ENCODE peak calls at places on chromosomes 4 and X, in six cellular contexts. W is K562, G is GM12878, M is HCT116, Q is HepG2, K is H1. B is an unnamed sample.

GRCh38 chrX:20523626-20524312 is 257.1 kb upstream of the RPS6KA3 start:
- DNase-seq in G (no peak), Q (no peak), W (no peak), K (no peak), M (no peak), B (no peak)

GRCh38 chrX:97446298-97446882 is 562.7 kb downstream of the RPA4 start:
- DNase-seq in M (no peak), G (no peak), Q (no peak), K (no peak), W (no peak), B (no peak)

GRCh38 chr4:1381181-1381621 is 25.0 kb downstream of the NKX1-1 start:
- DNase-seq in W (no peak), G (no peak), K (no peak), Q (no peak), M (no peak), B (no peak)

GRCh38 chrX:63506320-63506719 is 155.2 kb upstream of the SPIN4 start:
- DNase-seq in G (no peak), M (peak), Q (peak), K (no peak), W (peak), B (peak)

GRCh38 chrX:40570346-40571093 is 10.2 kb upstream of the ATP6AP2 start:
- DNase-seq in W (no peak), M (no peak), K (no peak), G (peak), Q (no peak), B (no peak)

GRCh38 chrX:65813245-65813644 is 145.8 kb downstream of the MSN start:
- DNase-seq in Q (no peak), W (no peak), M (no peak), K (no peak), G (no peak), B (no peak)

GRCh38 chr4:12679217-12679616 is 804.9 kb downstream of the RAB28 start:
- DNase-seq in M (peak), K (no peak), Q (peak), W (no peak), G (no peak), B (no peak)

GRCh38 chr4:76658231-76659102 is 223.4 kb downstream of the SHROOM3 start:
- DNase-seq in G (no peak), M (no peak), W (no peak), Q (no peak), K (no peak), B (no peak)

GRCh38 chr4:188887905-188888304 is 748.7 kb downstream of the TRIML1 start:
- DNase-seq in G (no peak), M (no peak), K (no peak), W (no peak), Q (no peak), B (no peak)

GRCh38 chr4:10063544-10064300 is 42.4 kb upstream of the SLC2A9 start:
- DNase-seq in W (no peak), K (peak), G (no peak), M (peak), Q (peak), B (peak)

GRCh38 chr4:152308925-152309324 is 227.0 kb downstream of the FBXW7 start:
- DNase-seq in M (no peak), Q (no peak), W (no peak), K (no peak), G (no peak), B (no peak)

GRCh38 chr4:152536545-152537182 is 772 bp upstream of the FBXW7 start:
- DNase-seq in Q (peak), W (peak), K (no peak), M (peak), G (no peak), B (no peak)

GRCh38 chr4:86054676-86055075 is 305.2 kb downstream of the MAPK10 start:
- DNase-seq in G (no peak), K (no peak), M (no peak), W (no peak), Q (no peak), B (no peak)

GRCh38 chr4:146033149-146033548 is 94.5 kb upstream of the ZNF827 start:
- DNase-seq in Q (peak), K (no peak), M (no peak), W (no peak), G (no peak), B (no peak)

GRCh38 chr4:172850838-172851237 is 317.8 kb upstream of the GALNT7 start:
- DNase-seq in W (no peak), M (peak), K (no peak), Q (no peak), G (no peak), B (no peak)

GRCh38 chr4:10808591-10808990 is 124.0 kb upstream of the CLNK start:
- DNase-seq in M (no peak), G (no peak), K (no peak), Q (no peak), W (no peak), B (no peak)

GRCh38 chrX:20300822-20301221 is 34.1 kb upstream of the RPS6KA3 start:
- DNase-seq in G (no peak), M (no peak), Q (no peak), W (peak), K (no peak), B (no peak)

GRCh38 chr4:2624782-2625548 is 88.5 kb downstream of the FAM193A start:
- DNase-seq in Q (no peak), G (no peak), K (no peak), M (no peak), W (no peak), B (no peak)

GRCh38 chr4:165343353-165344191 is 16.1 kb downstream of the MSMO1 start:
- DNase-seq in M (no peak), G (no peak), W (no peak), K (no peak), Q (peak), B (no peak)

GRCh38 chr4:156976147-156976546 is 4.5 kb upstream of the PDGFC start:
- DNase-seq in Q (no peak), M (no peak), W (no peak), G (no peak), K (no peak), B (no peak)

GRCh38 chr4:137927972-137928371 is 314.2 kb downstream of the SLC7A11 start:
- DNase-seq in K (no peak), M (no peak), W (no peak), G (no peak), Q (no peak), B (no peak)

GRCh38 chr4:186685744-186686143 is 37.9 kb downstream of the FAT1 start:
- DNase-seq in W (no peak), K (no peak), Q (peak), M (peak), G (no peak), B (no peak)

GRCh38 chr4:173509031-173510001 is 20.7 kb downstream of the HAND2 start:
- DNase-seq in Q (no peak), K (peak), W (no peak), G (no peak), M (no peak), B (no peak)

GRCh38 chr4:80409798-80410197 is 74.3 kb downstream of the CFAP299 start:
- DNase-seq in G (no peak), K (no peak), W (no peak), M (no peak), Q (no peak), B (no peak)

GRCh38 chr4:179595671-179596410 is 2153.6 kb upstream of the AGA start:
- DNase-seq in Q (no peak), M (peak), W (no peak), K (no peak), G (no peak), B (no peak)

GRCh38 chr4:103032575-103032974 is 13.1 kb upstream of the SLC9B1 start:
- DNase-seq in G (no peak), W (peak), Q (peak), K (no peak), M (peak), B (peak)

GRCh38 chr4:7195138-7195510 is 2.8 kb downstream of the SORCS2 start:
- DNase-seq in M (no peak), W (no peak), K (no peak), G (no peak), Q (no peak), B (no peak)

DNA sequence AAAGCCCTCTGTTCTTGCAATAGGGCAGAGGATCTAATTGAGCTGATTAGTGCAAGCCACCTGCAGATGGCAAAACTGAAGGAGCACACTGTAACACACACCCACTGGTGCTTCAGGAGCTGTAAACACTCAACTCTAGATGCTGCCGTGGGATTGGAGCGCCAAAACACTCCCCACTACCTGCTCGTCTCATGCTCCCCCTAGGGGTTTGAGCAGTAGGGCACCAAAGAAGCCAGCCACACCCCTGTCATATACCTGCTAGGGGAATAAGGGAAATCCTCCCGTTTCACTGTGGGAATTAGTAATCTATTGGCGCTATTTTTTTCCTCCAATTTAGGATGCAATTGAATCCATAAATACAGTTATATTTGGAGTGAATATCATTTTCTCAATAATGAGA is 360.2 kb downstream of the GLUD2 start:
- DNase-seq in W (no peak), K (no peak), M (no peak), Q (no peak), G (no peak), B (no peak)
- H3K4me3 ChIP-seq in W (no peak), K (no peak), M (no peak), Q (no peak), G (no peak), B (no peak)

DNA sequence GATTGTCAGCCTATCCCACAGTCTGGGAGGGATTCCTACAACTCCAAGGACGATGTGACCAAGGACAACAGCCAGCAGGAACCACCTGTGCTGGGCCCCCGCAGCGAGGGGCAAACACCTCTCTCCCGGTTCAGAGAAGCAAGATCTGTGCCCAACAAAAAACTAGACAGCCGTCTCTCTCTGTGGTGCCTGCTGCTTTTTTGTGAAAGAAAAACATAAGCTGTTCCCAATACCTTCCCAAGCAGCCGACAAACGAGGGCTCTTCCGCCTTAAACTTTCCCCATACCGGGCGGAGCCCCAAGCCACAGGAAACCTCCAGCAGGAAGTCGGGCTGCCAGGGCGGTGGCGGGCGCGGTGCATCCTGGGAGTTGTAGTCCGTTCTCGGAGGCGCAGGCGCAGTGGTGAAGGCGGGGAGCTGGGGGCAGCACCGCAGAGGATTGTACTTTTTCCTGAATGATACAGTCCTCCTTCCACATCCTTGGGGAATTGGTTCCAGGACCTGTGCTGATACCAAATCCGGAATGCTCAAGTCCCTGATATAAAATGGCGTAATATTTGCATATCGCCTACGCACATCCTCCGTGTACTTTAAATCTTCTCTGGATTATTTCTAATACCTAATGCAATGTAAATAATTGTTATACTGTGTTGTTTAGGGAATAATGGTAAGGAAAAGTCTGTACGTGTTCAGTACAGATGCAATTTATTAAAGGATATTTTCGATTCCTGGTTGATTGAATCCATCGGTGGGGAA is 63.1 kb upstream of the IRF2 start:
- DNase-seq in W (peak), K (peak), Q (peak), G (peak), M (peak), B (peak)
- TF ChIP-seq ZNF274 in W (no peak), K (no peak), Q (peak), G (no peak), M (no peak), B (no peak)

GRCh38 chr4:37995981-37996770 is 36.0 kb downstream of the PTTG2 start:
- DNase-seq in K (peak), Q (no peak), M (no peak), G (no peak), W (no peak), B (no peak)

GRCh38 chr4:37994569-37994968 is 34.4 kb downstream of the PTTG2 start:
- DNase-seq in G (no peak), Q (no peak), K (no peak), W (no peak), M (no peak), B (no peak)

GRCh38 chr4:37995299-37995821 is 35.2 kb downstream of the PTTG2 start:
- DNase-seq in K (peak), M (no peak), W (no peak), G (no peak), Q (no peak), B (no peak)

GRCh38 chr4:37999000-37999745 is 39.0 kb downstream of the PTTG2 start:
- DNase-seq in Q (no peak), K (no peak), W (no peak), G (no peak), M (no peak), B (no peak)

DNA sequence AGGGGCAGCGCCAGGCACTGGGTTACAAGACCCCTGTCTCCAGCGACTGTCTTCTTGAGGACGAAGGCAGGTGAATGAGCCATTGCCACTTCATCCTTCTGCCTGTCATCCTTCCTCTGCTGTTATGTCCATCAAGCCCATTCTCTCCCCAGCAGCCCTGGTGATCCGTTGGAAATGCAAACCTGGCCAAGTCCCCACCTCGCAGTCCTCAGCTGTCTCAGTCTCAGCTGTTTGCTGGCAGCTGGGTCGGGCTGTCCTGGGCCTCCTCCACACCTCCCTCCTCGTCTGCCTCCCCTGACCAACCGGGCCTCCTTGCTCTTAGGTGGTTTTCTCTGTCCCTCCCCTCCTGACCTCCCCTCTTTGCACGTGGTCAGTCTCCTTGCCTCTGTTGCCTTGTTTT is 38.0 kb downstream of the PTTG2 start:
- DNase-seq in M (no peak), G (no peak), Q (no peak), W (no peak), K (no peak), B (no peak)
- H3K4me3 ChIP-seq in M (no peak), G (no peak), Q (no peak), W (no peak), K (no peak), B (no peak)

GRCh38 chrX:45472968-45473367 is 272.3 kb upstream of the DIPK2B start:
- DNase-seq in M (no peak), K (no peak), G (no peak), Q (no peak), W (no peak), B (no peak)
- TF ChIP-seq ZNF274 in M (no peak), K (no peak), G (no peak), Q (no peak), W (no peak), B (no peak)

DNA sequence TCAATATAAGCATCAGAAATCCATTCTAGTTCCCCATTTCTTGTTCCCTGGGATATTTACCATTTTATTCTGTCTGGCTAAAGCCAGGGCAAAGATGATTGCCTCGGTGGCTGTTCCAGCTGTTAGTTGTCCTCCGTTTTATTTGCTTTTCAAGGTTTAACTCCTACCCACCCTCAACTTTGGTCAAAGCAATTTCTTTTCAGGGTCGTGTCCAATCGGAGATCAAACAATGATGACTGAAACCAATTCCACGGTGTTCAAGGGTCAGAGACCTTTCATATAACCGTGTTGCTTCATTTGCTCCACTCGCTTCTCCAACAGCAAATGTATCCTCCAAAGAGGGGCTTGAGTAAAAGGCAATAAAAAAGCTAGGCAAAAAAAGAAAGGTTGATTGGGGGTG is 193.5 kb upstream of the FTHL17 start:
- DNase-seq in G (no peak), M (no peak), K (no peak), Q (peak), W (no peak), B (no peak)
- H3K4me3 ChIP-seq in G (no peak), M (no peak), K (no peak), Q (peak), W (no peak), B (no peak)

GRCh38 chr4:176818531-176818930 is 25.8 kb upstream of the VEGFC start:
- DNase-seq in K (no peak), G (no peak), W (no peak), M (no peak), Q (no peak), B (no peak)
- TF ChIP-seq ZNF274 in K (no peak), G (no peak), W (no peak), M (no peak), Q (no peak), B (no peak)

GRCh38 chrX:154367474-154368308 is 6.7 kb downstream of the FLNA start:
- DNase-seq in W (no peak), Q (no peak), M (no peak), G (no peak), K (no peak), B (no peak)
- H3K4me3 ChIP-seq in W (no peak), Q (no peak), M (no peak), G (no peak), K (no peak), B (no peak)

DNA sequence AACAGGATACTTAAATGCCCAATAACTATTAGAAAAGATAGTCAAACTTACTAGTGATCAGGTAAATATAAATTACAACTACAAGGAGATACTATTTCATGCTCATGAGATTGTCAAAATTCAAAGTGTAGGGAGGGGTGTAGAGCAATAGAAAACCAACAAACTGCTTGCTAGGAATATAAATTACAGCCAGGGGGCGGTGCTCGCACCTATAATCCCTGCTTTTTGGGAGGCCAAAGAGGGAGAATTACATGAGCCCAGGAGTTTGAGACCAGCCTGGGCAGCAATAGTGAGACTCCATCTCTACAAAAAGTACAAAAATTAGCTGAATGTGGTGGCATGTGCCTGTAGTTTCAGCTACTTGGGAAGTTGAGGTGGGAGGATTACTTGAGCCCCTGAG is 556.5 kb upstream of the NR3C2 start:
- DNase-seq in K (peak), W (no peak), G (no peak), Q (peak), M (peak), B (no peak)
- TF ChIP-seq ZNF274 in K (no peak), W (no peak), G (no peak), Q (no peak), M (no peak), B (no peak)